ENCODE peak calls at places on chromosomes 16 and 17, in eight cellular contexts. J, R, F, P, D, Z, X and V are unnamed samples.

GRCh38 chr17:54172654-54173316 is 350.1 kb downstream of the KIF2B start:
- DNase-seq in J (peak), R (no peak), F (no peak), P (no peak), D (no peak), Z (peak), X (no peak), V (no peak)

GRCh38 chr17:58316260-58316960 is 12.2 kb downstream of the TSPOAP1 start:
- DNase-seq in J (no peak), R (peak), F (peak), P (no peak), D (no peak), Z (peak), X (no peak), V (no peak)

GRCh38 chr16:47136101-47136820 is 7.5 kb downstream of the NETO2 start:
- DNase-seq in J (no peak), R (no peak), F (no peak), P (no peak), D (peak), Z (no peak), X (no peak), V (no peak)

GRCh38 chr16:85614338-85615013 is 1.4 kb downstream of the GSE1 start:
- DNase-seq in J (no peak), R (no peak), F (no peak), P (peak), D (no peak), Z (no peak), X (no peak), V (peak)

GRCh38 chr16:1091992-1092552 is 4.0 kb downstream of the C1QTNF8 start:
- DNase-seq in J (no peak), R (no peak), F (no peak), P (no peak), D (no peak), Z (no peak), X (no peak), V (no peak)

GRCh38 chr16:19284207-19284606 is 1.3 kb upstream of the CLEC19A start:
- DNase-seq in J (no peak), R (peak), F (no peak), P (no peak), D (peak), Z (no peak), X (peak), V (no peak)

GRCh38 chr16:82695806-82696205 is 69.0 kb downstream of the CDH13 start:
- DNase-seq in J (no peak), R (no peak), F (no peak), P (no peak), D (no peak), Z (no peak), X (no peak), V (no peak)

GRCh38 chr17:43655702-43656275 is 5.9 kb downstream of the MEOX1 start:
- DNase-seq in J (no peak), R (no peak), F (no peak), P (no peak), D (no peak), Z (no peak), X (no peak), V (peak)

GRCh38 chr17:76261421-76262215 is 3.5 kb upstream of the UBALD2 start:
- DNase-seq in J (no peak), R (no peak), F (no peak), P (no peak), D (no peak), Z (no peak), X (no peak), V (peak)

GRCh38 chr17:62854026-62854425 is 45.9 kb upstream of the MARCHF10 start:
- DNase-seq in J (no peak), R (no peak), F (no peak), P (no peak), D (no peak), Z (no peak), X (no peak), V (no peak)

GRCh38 chr17:41956522-41956921 is 10.1 kb upstream of the CNP start:
- DNase-seq in J (no peak), R (no peak), F (no peak), P (no peak), D (no peak), Z (no peak), X (no peak), V (no peak)

GRCh38 chr17:41657936-41658335 is 30.7 kb upstream of the EIF1 start:
- DNase-seq in J (no peak), R (no peak), F (no peak), P (no peak), D (no peak), Z (no peak), X (no peak), V (no peak)

GRCh38 chr16:89009343-89010209 is 32.6 kb upstream of the CBFA2T3 start:
- DNase-seq in J (peak), R (no peak), F (peak), P (no peak), D (no peak), Z (peak), X (no peak), V (no peak)

GRCh38 chr17:28524476-28525415 is 18.6 kb downstream of the FOXN1 start:
- DNase-seq in J (no peak), R (peak), F (no peak), P (peak), D (no peak), Z (no peak), X (peak), V (no peak)

GRCh38 chr16:27109666-27110523 is 43.2 kb downstream of the C16orf82 start:
- DNase-seq in J (peak), R (peak), F (peak), P (peak), D (no peak), Z (peak), X (peak), V (peak)
- TF ChIP-seq POLR2AphosphoS5 in J (no peak), R (no peak), F (no peak), P (no peak), D (no peak), Z (no peak), X (no peak), V (no peak)

GRCh38 chr17:82269882-82270500 is 3.5 kb downstream of the CSNK1D start:
- DNase-seq in J (no peak), R (peak), F (no peak), P (no peak), D (no peak), Z (no peak), X (no peak), V (no peak)
- H3K27ac ChIP-seq in J (no peak), R (peak), F (peak), P (peak), D (no peak), Z (no peak), X (peak), V (no peak)

GRCh38 chr16:25748099-25748654 is 56.4 kb downstream of the HS3ST4 start:
- DNase-seq in J (no peak), R (no peak), F (no peak), P (no peak), D (no peak), Z (no peak), X (no peak), V (no peak)
- TF ChIP-seq POLR2AphosphoS5 in J (no peak), R (no peak), F (no peak), P (no peak), D (no peak), Z (no peak), X (no peak), V (no peak)

DNA sequence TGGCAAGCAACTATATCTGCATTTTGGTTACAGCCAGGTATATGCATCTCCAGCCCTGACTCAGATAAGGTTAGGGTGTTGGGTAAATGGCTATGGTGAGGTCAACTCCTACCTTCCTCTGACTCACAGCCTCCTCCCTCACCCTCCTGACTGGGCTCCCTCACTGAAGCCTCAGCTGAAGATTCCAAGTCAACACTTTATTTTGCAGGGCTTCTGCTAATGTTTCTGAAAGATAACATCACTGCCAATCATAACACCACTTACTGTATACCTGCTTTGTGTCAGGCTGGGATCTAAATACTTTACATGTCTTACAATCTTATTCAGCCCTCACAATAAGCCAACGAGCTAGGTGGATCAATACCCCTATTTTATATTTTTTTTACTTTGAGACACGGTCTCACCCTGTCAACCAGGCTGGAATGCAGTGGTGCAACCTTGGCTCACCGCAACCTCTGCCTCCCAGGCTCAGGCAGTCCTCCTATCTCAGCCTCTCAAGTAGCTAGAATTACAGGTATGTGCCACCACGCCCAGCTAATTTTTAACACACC is 47.8 kb upstream of the GCSH start:
- DNase-seq in J (no peak), R (no peak), F (no peak), P (no peak), D (peak), Z (no peak), X (no peak), V (no peak)
- H3K27ac ChIP-seq in J (no peak), R (no peak), F (no peak), P (no peak), D (peak), Z (no peak), X (no peak), V (no peak)

DNA sequence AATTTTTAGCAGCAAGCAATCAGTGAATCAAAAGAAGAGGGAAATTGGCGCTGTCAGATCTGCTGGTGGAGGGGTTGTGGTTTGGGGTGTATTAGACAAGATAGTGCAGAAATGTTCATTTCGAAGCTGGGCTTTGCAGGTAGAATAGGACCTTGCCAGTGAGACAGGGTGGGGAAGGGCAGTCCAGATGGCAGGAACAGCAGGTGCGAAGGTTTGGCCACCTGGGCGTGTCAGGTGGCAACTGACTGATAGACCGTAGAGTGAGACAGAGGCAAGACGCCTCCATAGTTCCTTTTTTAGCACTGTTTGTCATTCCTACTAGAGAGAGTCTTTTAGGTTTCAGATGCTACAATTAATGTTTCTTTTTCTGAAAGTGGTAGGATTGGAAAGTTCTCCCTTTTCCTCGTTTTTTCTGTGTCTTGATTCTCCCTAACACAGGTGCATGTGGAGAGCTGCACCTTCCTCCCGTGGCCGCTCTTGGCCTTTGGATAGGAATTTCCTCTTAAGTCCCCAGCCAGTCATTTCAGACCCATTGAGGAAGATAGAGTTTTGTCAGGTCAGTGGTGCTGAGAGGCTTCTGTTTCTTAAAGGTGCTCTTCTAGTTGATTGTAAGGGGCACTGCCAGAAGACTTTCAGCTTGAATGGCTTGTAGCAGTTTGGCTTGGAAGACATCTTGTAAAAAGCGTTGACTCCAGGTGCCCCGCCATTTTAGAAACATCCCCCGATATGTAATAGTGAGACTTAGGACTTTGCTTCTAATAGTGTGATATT is 315.6 kb downstream of the SNX29 start:
- DNase-seq in J (no peak), R (no peak), F (no peak), P (no peak), D (no peak), Z (no peak), X (no peak), V (no peak)
- TF ChIP-seq POLR2AphosphoS5 in J (no peak), R (no peak), F (no peak), P (no peak), D (no peak), Z (no peak), X (no peak), V (no peak)

DNA sequence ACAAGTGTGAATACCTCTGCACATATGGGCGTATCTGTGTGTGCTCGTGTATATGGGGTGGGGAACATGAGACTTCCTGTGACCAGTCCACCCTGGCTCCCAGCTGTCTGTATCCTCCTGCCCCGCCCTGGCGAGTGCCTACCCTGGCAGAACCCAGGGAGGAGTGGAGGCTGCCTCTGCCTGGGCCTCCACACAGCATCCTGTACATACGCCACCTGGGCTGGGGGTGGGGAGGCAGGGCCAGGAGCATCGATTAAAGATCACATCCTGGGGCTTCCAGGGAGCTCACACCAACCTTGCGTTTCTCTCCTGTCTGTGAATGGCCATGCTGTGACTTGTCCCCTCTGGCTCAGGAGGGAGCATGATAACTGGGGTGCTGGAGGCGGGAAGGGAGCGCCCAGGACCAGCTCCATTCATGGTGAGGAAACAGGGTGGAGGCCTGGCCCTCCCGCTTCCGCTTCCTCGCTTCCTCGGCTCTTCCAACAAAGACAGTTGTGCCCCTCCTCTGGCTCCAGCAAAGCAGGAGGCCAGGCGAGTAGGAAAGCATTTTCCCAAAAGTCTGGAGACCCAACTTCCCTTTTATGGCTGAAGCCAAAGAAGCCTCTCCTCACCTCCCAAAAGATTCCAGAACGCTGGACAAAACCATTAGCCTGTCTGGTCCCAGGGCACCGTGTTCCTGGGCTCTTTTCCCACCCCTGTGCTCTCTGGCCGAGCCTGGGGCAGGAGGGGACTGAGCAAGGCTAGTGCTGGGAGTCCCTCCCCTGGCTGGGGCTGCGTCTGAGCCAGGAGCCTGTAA is 23.0 kb downstream of the ADAM11 start:
- DNase-seq in J (peak), R (no peak), F (no peak), P (no peak), D (no peak), Z (no peak), X (no peak), V (no peak)
- H3K27ac ChIP-seq in J (peak), R (peak), F (peak), P (peak), D (no peak), Z (no peak), X (peak), V (no peak)

GRCh38 chr17:969767-970387 is 9.7 kb downstream of the NXN start:
- DNase-seq in J (no peak), R (no peak), F (peak), P (no peak), D (peak), Z (no peak), X (no peak), V (no peak)
- TF ChIP-seq POLR2AphosphoS5 in J (no peak), R (no peak), F (peak), P (no peak), D (no peak), Z (no peak), X (peak), V (no peak)

GRCh38 chr17:15177343-15177742 is 87.8 kb downstream of the PMP22 start:
- DNase-seq in J (no peak), R (no peak), F (no peak), P (no peak), D (no peak), Z (no peak), X (no peak), V (no peak)

GRCh38 chr17:15181816-15182215 is 83.3 kb downstream of the PMP22 start:
- DNase-seq in J (no peak), R (no peak), F (no peak), P (no peak), D (no peak), Z (no peak), X (no peak), V (no peak)

GRCh38 chr17:15184872-15185624 is 80.1 kb downstream of the PMP22 start:
- DNase-seq in J (no peak), R (no peak), F (no peak), P (no peak), D (no peak), Z (no peak), X (no peak), V (no peak)

GRCh38 chr17:15181333-15181732 is 83.8 kb downstream of the PMP22 start:
- DNase-seq in J (no peak), R (no peak), F (no peak), P (no peak), D (no peak), Z (no peak), X (no peak), V (no peak)

DNA sequence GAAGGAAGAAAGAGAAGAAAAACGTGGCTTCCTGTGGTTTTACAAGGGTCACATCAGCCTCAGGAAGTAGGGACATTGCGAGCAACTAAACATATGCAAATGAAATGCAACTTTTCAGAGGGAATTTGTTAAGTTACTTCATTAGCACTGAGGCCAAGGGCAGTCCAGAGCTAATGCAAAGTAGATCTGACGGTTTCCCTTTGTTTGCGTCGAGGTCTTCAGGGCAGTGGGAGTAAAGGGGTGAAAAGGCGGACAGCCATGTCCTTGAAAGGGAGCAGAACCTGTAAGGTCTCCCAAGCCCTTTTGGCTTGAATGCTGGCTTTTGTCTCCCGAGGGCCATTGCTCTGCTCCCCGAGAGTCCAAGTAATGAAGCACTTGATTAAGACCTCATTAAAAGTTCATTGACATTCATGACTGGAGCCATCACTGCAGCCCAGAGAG is 85.0 kb downstream of the PMP22 start:
- DNase-seq in J (peak), R (no peak), F (no peak), P (no peak), D (no peak), Z (peak), X (no peak), V (no peak)
- H3K27ac ChIP-seq in J (peak), R (no peak), F (no peak), P (no peak), D (no peak), Z (peak), X (no peak), V (no peak)

GRCh38 chr17:68541816-68542215 is 29.6 kb downstream of the PRKAR1A start:
- DNase-seq in J (no peak), R (no peak), F (no peak), P (no peak), D (no peak), Z (no peak), X (no peak), V (no peak)

GRCh38 chr17:68540981-68541380 is 28.8 kb downstream of the PRKAR1A start:
- DNase-seq in J (no peak), R (no peak), F (no peak), P (no peak), D (no peak), Z (no peak), X (no peak), V (no peak)

GRCh38 chr17:68542698-68543463 is 30.7 kb downstream of the PRKAR1A start:
- DNase-seq in J (no peak), R (no peak), F (no peak), P (no peak), D (no peak), Z (no peak), X (no peak), V (no peak)

GRCh38 chr17:68535903-68536302 is 23.7 kb downstream of the PRKAR1A start:
- DNase-seq in J (no peak), R (no peak), F (no peak), P (no peak), D (no peak), Z (no peak), X (no peak), V (no peak)

DNA sequence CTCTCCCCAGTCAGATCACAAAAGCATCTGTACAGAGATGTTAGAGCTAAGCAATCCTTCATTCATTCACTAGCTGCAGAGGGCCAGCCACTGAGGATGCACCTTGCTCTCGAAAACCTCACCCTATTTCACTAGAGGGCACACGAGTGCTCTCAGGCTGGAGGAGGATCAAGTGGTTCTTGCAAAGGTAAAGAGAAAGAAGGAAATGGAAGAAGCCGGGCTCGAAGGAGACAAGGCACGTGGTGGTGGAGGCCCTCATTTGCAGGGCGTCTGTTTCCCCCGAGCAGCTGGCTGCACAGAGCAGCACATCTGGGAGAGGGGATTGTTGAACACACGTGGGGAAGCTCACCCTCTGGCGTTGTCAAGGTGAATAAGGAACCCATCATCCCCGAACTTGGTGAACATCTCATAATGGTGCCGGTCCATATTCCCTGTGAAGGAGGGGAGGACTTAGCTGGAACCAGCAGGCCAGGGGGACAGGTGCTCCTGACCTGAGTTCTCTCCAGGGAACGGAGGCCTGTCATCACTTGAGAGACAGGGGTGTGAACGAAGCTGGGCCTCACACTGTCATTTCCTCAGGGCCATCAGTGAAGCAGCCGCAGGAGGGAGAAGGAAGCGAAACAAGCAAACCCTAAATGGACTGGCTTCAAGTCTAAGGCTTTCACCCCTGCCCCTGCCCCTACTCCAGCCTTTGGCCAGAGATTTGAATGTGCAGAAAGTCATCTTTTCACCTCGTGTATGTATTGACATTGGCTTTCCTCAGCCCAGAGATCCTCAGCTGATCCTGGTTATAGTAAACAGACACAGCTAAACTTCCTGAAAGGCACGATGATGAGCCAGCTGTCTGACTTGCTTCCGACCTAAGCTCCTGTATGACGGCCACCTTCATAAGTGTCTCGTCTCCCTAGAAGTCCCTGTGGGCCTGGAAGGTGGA is 27.6 kb downstream of the PRKAR1A start:
- DNase-seq in J (peak), R (peak), F (no peak), P (no peak), D (no peak), Z (no peak), X (no peak), V (peak)
- TF ChIP-seq POLR2AphosphoS5 in J (no peak), R (peak), F (no peak), P (no peak), D (no peak), Z (no peak), X (peak), V (no peak)

GRCh38 chr17:74633261-74633783 is 9.8 kb upstream of the CD300E start:
- DNase-seq in J (no peak), R (no peak), F (no peak), P (no peak), D (no peak), Z (no peak), X (no peak), V (no peak)

GRCh38 chr17:74631468-74632195 is 8.1 kb upstream of the CD300E start:
- DNase-seq in J (no peak), R (no peak), F (no peak), P (no peak), D (no peak), Z (no peak), X (no peak), V (peak)

GRCh38 chr17:74632597-74632996 is 9.1 kb upstream of the CD300E start:
- DNase-seq in J (no peak), R (no peak), F (no peak), P (no peak), D (no peak), Z (no peak), X (no peak), V (no peak)

GRCh38 chr17:74635418-74635817 is 11.9 kb upstream of the CD300E start:
- DNase-seq in J (peak), R (no peak), F (no peak), P (no peak), D (no peak), Z (no peak), X (no peak), V (no peak)

GRCh38 chr17:74632196-74632540 is 8.6 kb upstream of the CD300E start:
- DNase-seq in J (peak), R (no peak), F (no peak), P (no peak), D (no peak), Z (no peak), X (no peak), V (no peak)
- H3K27ac ChIP-seq in J (peak), R (no peak), F (peak), P (no peak), D (no peak), Z (no peak), X (no peak), V (peak)